ENCODE peak calls at places on chromosomes 6 and 20, in four cellular contexts. V is endothelial cell of umbilical vein, D is esophagus muscularis mucosa, R is tibial nerve. L is an unnamed sample.

GRCh38 chr6:90284745-90285481 is 11.7 kb downstream of the BACH2 start:
- DNase-seq in V (peak), D (no peak), R (no peak), L (no peak)

GRCh38 chr20:62822788-62823651 is 6.2 kb downstream of the COL9A3 start:
- DNase-seq in V (no peak), D (no peak), R (no peak), L (no peak)

GRCh38 chr6:159646731-159647130 is 46.3 kb downstream of the SOD2 start:
- DNase-seq in V (no peak), D (peak), R (no peak), L (peak)

GRCh38 chr6:119112856-119113530 is 34.5 kb upstream of the FAM184A start:
- DNase-seq in V (no peak), D (no peak), R (no peak), L (no peak)

GRCh38 chr6:41446132-41446531 is 100.0 kb upstream of the FOXP4 start:
- DNase-seq in V (no peak), D (no peak), R (no peak), L (no peak)

GRCh38 chr6:88520445-88520844 is 354.3 kb upstream of the CNR1 start:
- DNase-seq in V (no peak), D (peak), R (no peak), L (no peak)

GRCh38 chr6:90375681-90376439 is 79.2 kb upstream of the BACH2 start:
- DNase-seq in V (no peak), D (no peak), R (peak), L (no peak)

GRCh38 chr6:28531479-28532128 is 5.9 kb downstream of the GPX5 start:
- DNase-seq in V (no peak), D (peak), R (no peak), L (no peak)

GRCh38 chr6:21310736-21311135 is 282.8 kb upstream of the SOX4 start:
- DNase-seq in V (no peak), D (no peak), R (no peak), L (no peak)

GRCh38 chr6:107101661-107102413 is 13.5 kb downstream of the BEND3 start:
- DNase-seq in V (no peak), D (no peak), R (no peak), L (peak)

GRCh38 chr20:47358672-47359532 is 2.4 kb upstream of the ZMYND8 start:
- DNase-seq in V (peak), D (peak), R (peak), L (peak)

GRCh38 chr6:121523628-121524027 is 88.2 kb downstream of the GJA1 start:
- DNase-seq in V (peak), D (no peak), R (no peak), L (no peak)

GRCh38 chr6:33670971-33671370 is 40.5 kb downstream of the UQCC2 start:
- DNase-seq in V (no peak), D (no peak), R (no peak), L (no peak)

GRCh38 chr6:33673847-33674246 is 37.7 kb downstream of the UQCC2 start:
- DNase-seq in V (no peak), D (no peak), R (no peak), L (no peak)

GRCh38 chr6:33671381-33672072 is 40.0 kb downstream of the UQCC2 start:
- DNase-seq in V (no peak), D (no peak), R (no peak), L (no peak)

GRCh38 chr6:33670086-33670660 is 41.3 kb downstream of the UQCC2 start:
- DNase-seq in V (no peak), D (no peak), R (no peak), L (no peak)

GRCh38 chr6:33672808-33673207 is 38.7 kb downstream of the UQCC2 start:
- DNase-seq in V (peak), D (peak), R (peak), L (peak)
- TF ChIP-seq CTCF in V (peak), D (no peak), R (peak), L (no peak)

GRCh38 chr6:69796081-69796626 is 656 bp downstream of the LMBRD1 start:
- DNase-seq in V (peak), D (no peak), R (peak), L (peak)
- TF ChIP-seq POLR2A in V (no peak), D (no peak), R (no peak), L (no peak)

DNA sequence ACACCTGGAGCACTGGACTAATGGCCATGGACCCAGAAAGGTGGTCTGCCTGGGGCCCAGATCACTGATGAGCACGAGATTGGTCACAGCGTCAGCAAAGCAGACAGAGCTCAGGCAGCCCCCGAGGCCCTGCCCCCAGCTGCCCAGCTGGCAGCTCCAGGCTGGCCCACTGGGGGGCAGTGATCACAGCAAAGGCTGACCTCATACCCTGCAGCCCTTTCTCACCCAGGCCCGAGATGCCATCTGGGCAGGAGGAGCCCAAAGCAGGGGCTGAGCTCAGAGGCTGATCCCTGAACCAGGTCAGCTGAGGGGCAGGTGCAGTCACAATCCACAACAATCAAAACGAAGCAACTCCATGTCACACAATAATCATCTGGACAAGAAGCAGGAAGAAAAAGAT is 4.1 kb downstream of the MAP1LC3A start:
- DNase-seq in V (peak), D (no peak), R (no peak), L (no peak)
- TF ChIP-seq CTCF in V (peak), D (no peak), R (peak), L (no peak)

GRCh38 chr6:144007779-144008500 is at the start of gene PLAGL1:
- DNase-seq in V (peak), D (no peak), R (peak), L (peak)
- TF ChIP-seq POLR2A in V (peak), D (peak), R (peak), L (no peak)